ENCODE peak calls at places on chromosomes 1 and 21, in nine cellular contexts. F, L, Z, C, X, M, N, R and T are unnamed samples.

GRCh38 chr21:26837539-26837938 is 7.7 kb downstream of the ADAMTS1 start:
- DNase-seq in F (peak), L (no peak), Z (no peak), C (no peak), X (no peak), M (no peak), N (no peak), R (no peak), T (no peak)

GRCh38 chr1:229470406-229471043 is 36.6 kb upstream of the ACTA1 start:
- DNase-seq in F (no peak), L (no peak), Z (no peak), C (no peak), X (no peak), M (no peak), N (no peak), R (no peak), T (no peak)

GRCh38 chr1:211247921-211248320 is 11.2 kb upstream of the RCOR3 start:
- DNase-seq in F (peak), L (no peak), Z (no peak), C (no peak), X (no peak), M (no peak), N (no peak), R (no peak), T (no peak)

GRCh38 chr1:211830055-211830329 is 571 bp downstream of the LPGAT1 start:
- DNase-seq in F (peak), L (no peak), Z (no peak), C (no peak), X (no peak), M (no peak), N (no peak), R (peak), T (no peak)

GRCh38 chr1:53175302-53175913 is 21.2 kb upstream of the CPT2 start:
- DNase-seq in F (peak), L (no peak), Z (no peak), C (no peak), X (no peak), M (no peak), N (no peak), R (no peak), T (no peak)

GRCh38 chr1:65812065-65812464 is 19.4 kb downstream of the PDE4B start:
- DNase-seq in F (peak), L (no peak), Z (no peak), C (peak), X (peak), M (peak), N (peak), R (peak), T (peak)

GRCh38 chr1:116506132-116507004 is 64.5 kb downstream of the CD58 start:
- DNase-seq in F (no peak), L (no peak), Z (no peak), C (no peak), X (no peak), M (no peak), N (no peak), R (no peak), T (no peak)

GRCh38 chr1:60126733-60127132 is 53.2 kb upstream of the C1orf87 start:
- DNase-seq in F (no peak), L (no peak), Z (no peak), C (no peak), X (no peak), M (no peak), N (no peak), R (no peak), T (no peak)

GRCh38 chr1:23701996-23702395 is 10.4 kb downstream of the RPL11 start:
- DNase-seq in F (peak), L (no peak), Z (no peak), C (no peak), X (no peak), M (no peak), N (no peak), R (no peak), T (no peak)

GRCh38 chr1:158053276-158053675 is 59.8 kb downstream of the KIRREL1 start:
- DNase-seq in F (no peak), L (no peak), Z (no peak), C (no peak), X (no peak), M (no peak), N (peak), R (no peak), T (no peak)

GRCh38 chr1:152244576-152244975 is 20.6 kb upstream of the HRNR start:
- DNase-seq in F (no peak), L (no peak), Z (no peak), C (no peak), X (no peak), M (no peak), N (no peak), R (no peak), T (no peak)

GRCh38 chr1:15915991-15916390 is 59.9 kb downstream of the ZBTB17 start:
- DNase-seq in F (no peak), L (no peak), Z (no peak), C (no peak), X (no peak), M (no peak), N (no peak), R (no peak), T (no peak)

GRCh38 chr1:35769759-35770446 is at the start of gene CLSPN:
- DNase-seq in F (peak), L (peak), Z (peak), C (peak), X (peak), M (peak), N (peak), R (peak), T (peak)

GRCh38 chr1:9687876-9688582 is 36.5 kb downstream of the PIK3CD start:
- DNase-seq in F (peak), L (no peak), Z (no peak), C (no peak), X (no peak), M (no peak), N (peak), R (peak), T (no peak)

GRCh38 chr1:41681331-41682136 is 197.1 kb upstream of the EDN2 start:
- DNase-seq in F (peak), L (peak), Z (no peak), C (no peak), X (no peak), M (no peak), N (peak), R (no peak), T (no peak)

GRCh38 chr1:151061704-151062103 is 1.5 kb downstream of the MLLT11 start:
- DNase-seq in F (no peak), L (no peak), Z (no peak), C (no peak), X (no peak), M (no peak), N (no peak), R (no peak), T (no peak)

GRCh38 chr1:157119008-157119407 is 19.2 kb downstream of the ETV3 start:
- DNase-seq in F (no peak), L (peak), Z (no peak), C (no peak), X (no peak), M (no peak), N (no peak), R (no peak), T (no peak)

GRCh38 chr1:6378096-6378746 is 15.3 kb downstream of the ACOT7 start:
- DNase-seq in F (no peak), L (no peak), Z (no peak), C (no peak), X (no peak), M (no peak), N (no peak), R (no peak), T (no peak)

GRCh38 chr21:16594191-16594590 is 864.4 kb downstream of the USP25 start:
- DNase-seq in F (no peak), L (no peak), Z (no peak), C (no peak), X (no peak), M (no peak), N (no peak), R (no peak), T (no peak)

GRCh38 chr1:94104127-94104684 is 16.7 kb downstream of the ABCA4 start:
- DNase-seq in F (no peak), L (no peak), Z (no peak), C (no peak), X (no peak), M (no peak), N (no peak), R (no peak), T (no peak)

GRCh38 chr1:240239309-240239708 is 147.6 kb downstream of the FMN2 start:
- DNase-seq in F (no peak), L (no peak), Z (no peak), C (no peak), X (no peak), M (no peak), N (no peak), R (no peak), T (no peak)

GRCh38 chr1:52142220-52143153 is 598 bp downstream of the ZFYVE9 start:
- DNase-seq in F (peak), L (no peak), Z (peak), C (peak), X (no peak), M (no peak), N (peak), R (peak), T (no peak)
- TF ChIP-seq CTCF in F (no peak), L (no peak), Z (peak), C (no peak), X (no peak), M (no peak), N (no peak), R (no peak), T (no peak)

DNA sequence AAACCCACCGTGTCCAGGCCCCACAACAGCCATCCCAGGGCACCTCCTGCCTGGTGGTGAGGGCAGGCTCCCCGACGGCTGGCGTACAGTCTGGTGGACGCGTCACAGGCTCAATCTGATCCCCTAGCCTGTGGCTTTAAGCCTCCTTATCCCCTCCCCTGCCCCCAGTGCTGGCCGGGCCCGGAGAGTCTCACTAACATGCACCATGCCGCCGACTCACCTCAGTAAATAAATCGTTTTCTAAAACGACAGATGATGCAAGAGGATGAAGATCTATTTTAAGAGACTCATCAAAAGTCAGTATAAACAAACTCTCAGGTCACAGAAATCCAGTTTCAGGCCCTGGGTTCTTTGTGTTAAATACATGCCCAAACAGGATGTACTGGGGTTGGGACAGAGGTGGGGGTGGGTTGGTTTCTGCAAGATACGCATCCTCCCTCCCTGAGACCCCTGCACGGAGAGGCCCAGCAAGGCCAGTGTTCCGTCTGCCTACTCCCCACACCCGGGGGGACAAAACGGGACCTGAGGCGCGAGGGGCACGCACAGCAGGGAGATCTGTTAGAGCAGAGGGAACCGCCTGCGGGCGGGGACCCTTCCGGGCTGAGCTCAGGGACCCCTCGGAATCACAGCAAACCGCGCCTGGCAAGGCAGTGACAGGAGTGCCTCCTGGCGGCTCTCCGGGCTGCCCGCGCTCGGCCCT is 3.1 kb downstream of the PANK4 start:
- DNase-seq in F (no peak), L (no peak), Z (no peak), C (no peak), X (no peak), M (no peak), N (no peak), R (no peak), T (no peak)
- TF ChIP-seq CTCF in F (no peak), L (no peak), Z (no peak), C (no peak), X (peak), M (no peak), N (peak), R (no peak), T (no peak)

DNA sequence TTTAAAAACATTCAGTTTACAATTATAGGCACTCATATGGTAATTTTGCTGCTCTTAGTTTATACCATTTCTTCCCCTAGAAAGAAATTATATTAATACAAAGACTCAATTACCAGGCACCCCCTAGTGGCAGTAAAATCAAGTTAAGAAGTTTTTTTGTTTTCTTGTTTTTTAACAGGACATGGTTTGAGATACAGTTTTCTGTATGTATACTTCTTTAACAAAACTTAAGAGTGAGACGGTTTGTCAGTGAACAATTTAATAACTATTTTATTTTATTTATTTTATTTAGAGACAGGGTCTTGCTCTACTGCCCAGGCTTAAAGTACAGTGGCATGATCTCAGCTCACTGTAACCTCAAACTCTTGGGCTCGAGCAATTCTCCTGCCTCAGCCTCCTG is 224.6 kb downstream of the FAF1 start:
- DNase-seq in F (peak), L (no peak), Z (no peak), C (peak), X (no peak), M (no peak), N (no peak), R (no peak), T (no peak)
- TF ChIP-seq CTCF in F (peak), L (peak), Z (peak), C (peak), X (peak), M (peak), N (peak), R (peak), T (peak)

GRCh38 chr1:212915245-212916091 is 34.9 kb upstream of the VASH2 start:
- DNase-seq in F (peak), L (no peak), Z (no peak), C (peak), X (peak), M (peak), N (peak), R (no peak), T (no peak)

GRCh38 chr1:212914789-212915188 is 35.6 kb upstream of the VASH2 start:
- DNase-seq in F (no peak), L (no peak), Z (no peak), C (no peak), X (no peak), M (no peak), N (no peak), R (no peak), T (no peak)

GRCh38 chr1:212917858-212918257 is 32.5 kb upstream of the VASH2 start:
- DNase-seq in F (no peak), L (no peak), Z (no peak), C (no peak), X (no peak), M (no peak), N (no peak), R (no peak), T (no peak)

GRCh38 chr1:212917134-212917485 is 33.2 kb upstream of the VASH2 start:
- DNase-seq in F (no peak), L (no peak), Z (no peak), C (no peak), X (no peak), M (no peak), N (no peak), R (no peak), T (no peak)

GRCh38 chr1:212916395-212917133 is 33.8 kb upstream of the VASH2 start:
- DNase-seq in F (peak), L (no peak), Z (peak), C (no peak), X (no peak), M (no peak), N (no peak), R (no peak), T (no peak)
- TF ChIP-seq CTCF in F (no peak), L (no peak), Z (no peak), C (no peak), X (no peak), M (no peak), N (peak), R (no peak), T (no peak)

DNA sequence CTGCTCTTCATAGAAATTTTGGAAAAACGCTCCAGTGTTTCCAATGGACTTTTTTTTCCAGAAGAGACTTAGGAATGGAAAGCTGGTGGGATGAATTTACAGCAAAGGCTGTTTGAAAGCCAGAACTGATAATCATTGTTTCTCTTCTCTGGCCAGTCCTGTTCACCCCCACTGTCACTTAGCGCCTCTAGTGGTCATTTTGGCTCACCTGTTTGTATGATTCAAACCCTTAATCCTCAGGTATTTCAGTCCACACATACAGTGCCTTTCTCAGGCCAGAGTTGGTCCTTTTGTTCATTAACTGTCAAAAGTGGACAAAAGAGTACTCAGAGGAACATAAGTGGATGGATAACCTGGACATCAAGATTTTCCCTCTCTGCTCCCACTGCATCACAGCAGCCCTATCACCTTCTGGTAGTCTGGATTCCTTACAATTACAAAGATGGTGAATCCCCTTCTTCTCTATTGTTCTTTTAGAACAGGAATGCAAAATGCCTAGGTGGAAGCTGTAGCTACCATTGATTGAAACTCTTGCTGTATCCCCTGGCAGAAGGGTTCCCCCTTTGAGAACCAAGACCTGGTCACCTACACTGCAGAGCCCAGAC is 177.6 kb upstream of the OLFM3 start:
- DNase-seq in F (no peak), L (no peak), Z (no peak), C (no peak), X (no peak), M (no peak), N (no peak), R (peak), T (no peak)
- TF ChIP-seq CTCF in F (no peak), L (no peak), Z (no peak), C (peak), X (peak), M (peak), N (peak), R (peak), T (no peak)